ENCODE peak calls at places on chromosome 5, in four cellular contexts. F is neural progenitor cell, Q is thyroid gland, U is thoracic aorta. E is an unnamed sample.

GRCh38 chr5:83711982-83712601 is 8.6 kb downstream of the HAPLN1 start:
- DNase-seq in Q (peak; percentile 38), F (peak; percentile 56), U (no peak), E (peak; percentile 70)

GRCh38 chr5:136667789-136668188 is 302.4 kb upstream of the TRPC7 start:
- DNase-seq in Q (no peak), F (no peak), U (no peak), E (no peak)

GRCh38 chr5:52800394-52801213 is 12.9 kb downstream of the ITGA1 start:
- DNase-seq in F (peak; percentile 73), Q (peak; percentile 78), U (peak; percentile 57), E (peak; percentile 45)

GRCh38 chr5:43658499-43658898 is 55.5 kb downstream of the NNT start:
- DNase-seq in U (no peak), F (no peak), Q (no peak), E (no peak)

GRCh38 chr5:10860196-10860543 is 99.1 kb upstream of the DAP start:
- DNase-seq in Q (no peak), F (no peak), U (no peak), E (no peak)

GRCh38 chr5:21097661-21098060 is 1109.7 kb upstream of the CDH18 start:
- DNase-seq in F (no peak), U (no peak), Q (no peak), E (no peak)

GRCh38 chr5:132022737-132023136 is 11.3 kb upstream of the ACSL6 start:
- DNase-seq in U (no peak), Q (no peak), F (no peak), E (no peak)

GRCh38 chr5:154860123-154860522 is 1.7 kb downstream of the CNOT8 start:
- DNase-seq in Q (no peak), F (peak; percentile 25), U (no peak), E (peak; percentile 58)

GRCh38 chr5:98516701-98517100 is 256.8 kb upstream of the RGMB start:
- DNase-seq in U (no peak), Q (no peak), F (no peak), E (no peak)

DNA sequence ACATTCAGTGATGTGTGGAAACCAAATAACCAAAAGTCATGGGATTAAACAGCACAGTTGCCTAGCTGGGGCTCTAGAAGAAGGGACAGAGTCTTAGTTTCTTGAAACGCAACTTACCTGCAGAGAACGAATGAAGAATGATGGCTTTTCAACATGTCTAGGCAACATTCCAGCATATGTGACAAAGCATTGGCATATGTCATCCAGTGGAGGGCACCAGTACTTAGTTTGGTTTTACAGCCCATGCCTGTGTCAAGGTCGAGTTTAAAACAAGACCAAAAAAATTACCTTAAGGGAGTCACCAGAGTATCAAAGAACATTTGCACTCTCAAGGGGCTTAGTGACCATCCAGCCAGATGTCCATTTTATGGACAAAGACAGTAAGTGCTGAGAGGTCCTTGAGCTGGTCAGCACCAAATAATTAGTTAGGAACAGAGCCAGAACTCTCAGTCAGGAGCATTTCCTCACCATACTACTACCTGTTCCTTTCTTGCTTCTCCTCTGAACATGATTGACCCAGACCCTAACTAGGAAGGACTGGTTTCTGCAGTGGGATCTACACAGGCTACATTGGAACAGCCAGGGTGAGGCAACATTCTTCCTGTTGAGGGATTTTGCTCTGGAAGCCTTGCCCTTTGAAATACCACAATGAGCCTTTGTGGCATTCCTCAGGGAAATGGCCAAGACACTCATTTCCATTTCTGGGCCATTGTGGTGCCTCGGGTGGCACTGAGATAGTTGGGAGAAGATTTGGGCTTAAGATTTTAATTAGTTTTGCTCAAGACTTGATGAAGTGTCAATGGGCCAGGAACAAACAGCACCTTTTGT is 75.4 kb upstream of the ANKH start:
- DNase-seq in U (no peak), F (peak; percentile 28), Q (no peak), E (no peak)
- H3K9me3 ChIP-seq in U (no peaks in the 10 kb centered on the region), F (no peaks in the 10 kb centered on the region), Q (no peaks in the 10 kb centered on the region), E (no peaks in the 10 kb centered on the region)

DNA sequence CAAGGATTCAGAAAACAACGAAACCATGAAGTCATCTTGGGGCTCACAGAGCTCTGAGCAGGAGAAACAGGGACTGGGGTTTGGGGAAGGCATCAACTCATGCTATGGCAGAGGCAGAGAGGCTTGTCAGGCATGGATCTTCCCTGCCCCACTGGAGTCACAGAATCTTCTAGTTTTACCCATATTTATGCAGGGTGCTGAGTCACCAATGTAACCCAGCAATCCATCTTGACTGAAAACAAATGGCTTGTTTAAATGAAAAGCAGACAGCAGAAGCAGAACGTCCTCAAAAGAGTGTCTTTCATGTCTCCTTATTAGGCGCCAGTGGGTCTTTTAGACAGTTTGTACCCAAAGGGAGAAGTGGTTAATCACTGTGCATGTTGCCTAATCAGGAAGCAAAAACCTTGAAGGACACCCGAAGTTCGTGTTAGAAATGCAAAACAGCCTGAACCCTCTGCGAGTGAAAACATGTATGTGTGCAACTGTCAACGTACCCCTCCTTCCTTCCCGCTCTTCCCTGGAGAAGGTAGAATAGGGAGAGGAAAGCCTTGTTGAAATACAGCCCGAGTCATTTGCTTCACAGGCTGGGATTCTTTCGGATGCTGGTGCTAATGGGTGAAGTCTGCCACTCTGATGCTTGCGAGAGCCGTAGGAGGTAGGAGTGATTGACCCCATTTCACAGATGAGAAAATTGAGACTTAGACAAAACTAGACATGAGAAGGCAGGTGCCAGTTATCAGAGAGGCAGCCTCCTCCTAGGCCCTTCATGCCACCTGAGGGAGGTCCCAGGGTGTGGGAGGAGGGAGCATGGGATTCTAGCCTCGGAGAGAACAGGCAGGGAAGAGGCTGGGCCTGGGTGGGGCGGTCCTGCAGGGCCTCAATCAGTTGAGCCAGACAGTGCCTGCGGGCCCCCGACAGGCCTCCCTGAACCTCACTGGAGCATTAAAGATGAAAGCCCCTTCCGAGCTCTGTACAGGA is 112.7 kb downstream of the COL23A1 start:
- DNase-seq in U (no peak), Q (no peak), F (no peak), E (no peak)
- TF ChIP-seq CTCF in U (no peak), Q (no peak), F (no peak), E (no peak)

GRCh38 chr5:73192375-73192774 is 19.4 kb downstream of the TMEM174 start:
- DNase-seq in U (no peak), Q (no peak), F (no peak), E (no peak)

GRCh38 chr5:73189816-73190451 is 16.9 kb downstream of the TMEM174 start:
- DNase-seq in F (no peak), Q (no peak), U (no peak), E (peak; percentile 63)

GRCh38 chr5:73193592-73193991 is 20.6 kb downstream of the TMEM174 start:
- DNase-seq in U (no peak), F (no peak), Q (no peak), E (no peak)

GRCh38 chr5:73186976-73187375 is 14.0 kb downstream of the TMEM174 start:
- DNase-seq in Q (no peak), U (no peak), F (no peak), E (no peak)

GRCh38 chr5:73188764-73189521 is 15.9 kb downstream of the TMEM174 start:
- DNase-seq in F (no peak), U (no peak), Q (no peak), E (no peak)
- H3K4me3 ChIP-seq in F (no peak overlapping the region), U (no peak overlapping the region), Q (no peak overlapping the region), E (no peak overlapping the region)

GRCh38 chr5:18653216-18653752 is 1019.0 kb downstream of the TAF11L14 start:
- DNase-seq in Q (no peak), U (no peak), F (no peak), E (no peak)

DNA sequence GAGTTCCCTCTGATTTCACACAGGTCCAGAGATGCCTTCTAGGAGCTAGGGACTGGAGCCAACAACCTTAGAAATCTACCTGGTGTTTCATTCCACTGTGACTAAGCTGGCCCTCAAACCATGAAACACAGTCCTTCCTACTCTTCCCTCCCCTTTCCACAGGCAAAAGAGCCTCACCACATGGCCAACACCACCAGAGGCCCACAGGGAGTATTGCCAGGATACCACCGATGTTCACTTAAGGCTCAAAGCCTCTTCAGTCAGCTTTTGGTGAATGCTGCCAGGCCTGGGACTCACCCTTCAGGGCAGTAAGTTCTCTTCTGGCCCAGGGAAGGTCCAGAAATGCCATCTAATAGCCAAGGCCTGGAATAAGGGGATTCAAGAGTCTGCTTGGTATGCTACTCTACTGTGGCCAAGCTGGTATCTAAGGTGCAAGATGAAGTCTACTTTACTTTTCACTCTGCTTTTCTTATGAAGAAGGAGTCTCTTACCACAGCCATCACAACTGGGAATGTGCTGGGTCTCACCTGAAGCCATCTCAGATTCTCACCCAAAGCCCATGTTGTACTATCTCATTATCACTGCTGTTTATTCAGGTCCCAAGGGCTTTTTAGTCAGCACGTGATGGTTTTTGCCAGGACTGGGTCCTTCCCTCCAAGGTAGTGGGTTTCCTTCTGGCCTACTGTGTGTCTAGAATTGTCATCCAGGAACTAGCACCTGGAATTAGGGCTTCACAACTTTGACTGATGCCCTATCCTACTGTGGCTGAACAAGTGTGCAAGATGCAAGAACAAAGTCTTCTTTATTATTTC is 1018.4 kb downstream of the TAF11L14 start:
- DNase-seq in F (no peak), Q (no peak), U (no peak), E (no peak)
- H3K9me3 ChIP-seq in F (no peaks in the 10 kb centered on the region), Q (no peaks in the 10 kb centered on the region), U (no peaks in the 10 kb centered on the region), E (no peaks in the 10 kb centered on the region)

GRCh38 chr5:157640406-157640805 is 11.8 kb downstream of the SOX30 start:
- DNase-seq in U (no peak), Q (no peak), F (no peak), E (no peak)
- TF ChIP-seq CTCF in U (no peak), Q (no peak), F (no peak), E (no peak)

DNA sequence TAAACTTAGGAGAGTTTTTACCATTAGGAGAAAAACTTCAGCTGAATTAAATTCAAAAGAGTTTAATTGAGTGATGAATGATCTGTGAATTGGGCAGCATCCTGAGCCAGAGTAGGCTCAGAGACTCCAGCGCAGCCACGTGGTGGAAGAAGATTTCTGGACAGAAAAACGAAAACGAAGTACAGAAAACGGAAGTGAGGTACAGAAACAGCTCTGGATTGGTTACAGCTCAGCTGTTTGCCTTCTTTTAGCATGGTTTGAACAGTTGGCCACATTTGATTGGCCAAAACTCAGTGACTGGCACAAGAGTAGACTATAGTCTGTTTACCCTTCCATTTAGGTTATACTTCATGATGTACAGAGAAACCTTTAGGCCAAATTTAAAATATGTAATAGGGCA is 69.2 kb upstream of the PLPP1 start:
- DNase-seq in Q (no peak), F (no peak), U (no peak), E (no peak)
- H3K4me3 ChIP-seq in Q (no peak overlapping the region), F (no peak overlapping the region), U (no peak overlapping the region), E (no peak overlapping the region)

DNA sequence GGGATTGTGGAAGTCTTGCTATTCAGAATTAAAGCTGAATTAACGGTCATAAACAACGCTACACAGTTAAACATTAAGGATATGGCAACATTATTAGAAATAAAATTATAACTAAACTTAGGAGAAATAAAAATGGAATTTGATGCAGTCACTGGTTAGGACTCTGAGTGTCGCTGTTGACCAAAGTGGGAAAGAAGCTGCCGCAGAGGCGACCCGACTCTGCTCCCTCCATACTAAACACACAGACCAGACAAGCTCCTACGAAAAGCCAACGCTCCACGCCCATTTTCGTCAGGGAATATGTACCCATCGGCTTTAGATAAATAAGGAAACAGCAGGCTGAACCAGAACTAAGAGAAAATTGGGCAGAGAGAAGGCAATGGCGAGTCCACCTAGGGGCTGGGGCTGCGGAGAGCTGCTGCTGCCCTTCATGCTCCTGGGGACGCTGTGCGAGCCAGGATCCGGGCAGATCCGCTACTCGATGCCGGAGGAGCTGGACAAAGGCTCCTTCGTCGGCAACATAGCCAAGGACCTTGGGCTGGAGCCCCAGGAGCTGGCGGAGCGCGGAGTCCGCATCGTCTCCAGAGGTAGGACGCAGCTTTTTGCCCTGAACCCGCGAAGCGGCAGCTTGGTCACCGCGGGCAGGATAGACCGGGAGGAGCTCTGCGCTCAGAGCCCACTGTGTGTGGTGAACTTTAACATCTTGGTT is at the start of gene PCDHGA5:
- DNase-seq in U (no peak), Q (no peak), F (no peak), E (no peak)
- H3K9me3 ChIP-seq in U (peaks cover 84% of the 10 kb centered on the region), Q (peaks cover 4% of the 10 kb centered on the region), F (peaks cover 13% of the 10 kb centered on the region), E (no peaks in the 10 kb centered on the region)

E was measured in Peyer's patch.